ENCODE peak calls at places on chromosomes 3 and 15, in four cellular contexts. X, A, W and F are unnamed samples.

GRCh38 chr3:124986153-124987143 is 51.9 kb upstream of the MUC13 start:
- DNase-seq in W (no peak), A (no peak), X (no peak), F (peak; percentile 15)

GRCh38 chr15:41983221-41983620 is 10.9 kb upstream of the EHD4 start:
- DNase-seq in A (no peak), X (no peak), W (no peak), F (no peak)

GRCh38 chr3:196163687-196164493 is 47.3 kb downstream of the ZDHHC19 start:
- DNase-seq in W (no peak), A (peak; percentile 62), X (peak; percentile 34), F (no peak)

GRCh38 chr15:68410466-68411200 is 21.3 kb downstream of the ITGA11 start:
- DNase-seq in A (no peak), W (no peak), X (no peak), F (no peak)

GRCh38 chr15:26667222-26667988 is 105.5 kb downstream of the GABRB3 start:
- DNase-seq in X (no peak), W (peak; percentile 1), A (peak; percentile 61), F (no peak)

GRCh38 chr3:195549931-195550519 is 6.9 kb upstream of the PPP1R2 start:
- DNase-seq in X (no peak), W (no peak), A (no peak), F (no peak)

GRCh38 chr15:75203017-75203907 is 1.6 kb downstream of the C15orf39 start:
- DNase-seq in A (no peak), W (no peak), X (no peak), F (no peak)

GRCh38 chr3:186493507-186493906 is 50.7 kb downstream of the CRYGS start:
- DNase-seq in X (no peak), A (no peak), W (no peak), F (no peak)

GRCh38 chr15:29348308-29348914 is 78.8 kb upstream of the NSMCE3 start:
- DNase-seq in X (no peak), W (no peak), A (no peak), F (peak; percentile 11)

GRCh38 chr3:29412117-29412516 is 131.2 kb downstream of the RBMS3 start:
- DNase-seq in W (no peak), X (no peak), A (no peak), F (no peak)

GRCh38 chr3:5304789-5305680 is 117.5 kb downstream of the EDEM1 start:
- DNase-seq in W (no peak), X (peak; percentile 46), A (no peak), F (peak; percentile 64)

GRCh38 chr3:112061152-112061551 is 25.0 kb upstream of the C3orf52 start:
- DNase-seq in X (no peak), A (no peak), W (no peak), F (no peak)

GRCh38 chr3:133408961-133409360 is 9.1 kb downstream of the BFSP2 start:
- DNase-seq in W (no peak), X (no peak), A (no peak), F (no peak)

GRCh38 chr3:99700637-99701268 is 62.4 kb downstream of the COL8A1 start:
- DNase-seq in A (no peak), X (no peak), W (no peak), F (no peak)

GRCh38 chr3:10331320-10331719 is 10.4 kb upstream of the SEC13 start:
- DNase-seq in X (no peak), A (no peak), W (no peak), F (no peak)

GRCh38 chr3:137761563-137762503 is 2.3 kb upstream of the SOX14 start:
- DNase-seq in X (peak; percentile 39), W (no peak), A (no peak), F (peak; percentile 27)

GRCh38 chr3:50525987-50526386 is 22.6 kb upstream of the CACNA2D2 start:
- DNase-seq in A (peak; percentile 58), X (no peak), W (no peak), F (peak; percentile 82)

GRCh38 chr15:43872416-43873020 is 45.7 kb downstream of the WDR76 start:
- DNase-seq in X (peak; percentile 44), A (no peak), W (no peak), F (peak; percentile 63)

GRCh38 chr3:46520531-46520930 is 22.8 kb downstream of the RTP3 start:
- DNase-seq in X (no peak), W (no peak), A (no peak), F (no peak)

GRCh38 chr3:111070772-111071256 is 802 bp upstream of the NECTIN3 start:
- DNase-seq in X (no peak), W (no peak), A (no peak), F (no peak)

GRCh38 chr3:46006646-46007045 is 11.0 kb upstream of the FYCO1 start:
- DNase-seq in X (no peak), W (no peak), A (no peak), F (no peak)

GRCh38 chr3:72100626-72101187 is 315.8 kb upstream of the PROK2 start:
- DNase-seq in W (peak; percentile 68), A (peak; percentile 92), X (peak; percentile 82), F (peak; percentile 89)